ENCODE peak calls at places on chromosome 7, in eight cellular contexts. D is endodermal cell, L is adrenal gland, P is sigmoid colon, O is endothelial cell of umbilical vein, S is neuronal stem cell, E is PC-9, R is thoracic aorta. H is an unnamed sample.

GRCh38 chr7:3029138-3029537 is 14.5 kb downstream of the CARD11 start:
- DNase-seq in D (no peak), L (no peak), P (no peak), O (no peak), S (no peak), E (no peak), R (no peak), H (no peak)

GRCh38 chr7:29771081-29771832 is 35.1 kb upstream of the WIPF3 start:
- DNase-seq in D (no peak), L (no peak), P (no peak), O (peak; percentile 38), S (no peak), E (no peak), R (no peak), H (peak; percentile 32)

GRCh38 chr7:5283421-5284303 is 919 bp downstream of the SLC29A4 start:
- DNase-seq in D (no peak), L (no peak), P (no peak), O (no peak), S (no peak), E (no peak), R (no peak), H (peak; percentile 43)

GRCh38 chr7:20306499-20306946 is 24.2 kb upstream of the ITGB8 start:
- DNase-seq in D (peak; percentile 56), L (no peak), P (no peak), O (peak; percentile 90), S (peak; percentile 9), E (no peak), R (no peak), H (no peak)

GRCh38 chr7:28754027-28754426 is 204.1 kb downstream of the TRIL start:
- DNase-seq in D (no peak), L (no peak), P (no peak), O (no peak), S (no peak), E (no peak), R (no peak), H (no peak)

GRCh38 chr7:105429746-105430612 is 41.3 kb upstream of the SRPK2 start:
- DNase-seq in D (peak; percentile 60), L (no peak), P (no peak), O (peak; percentile 83), S (no peak), E (peak; percentile 39), R (no peak), H (peak; percentile 67)

GRCh38 chr7:135147341-135147898 is 452 bp upstream of the TMEM140 start:
- DNase-seq in D (no peak), L (no peak), P (no peak), O (peak; percentile 78), S (no peak), E (no peak), R (no peak), H (no peak)

GRCh38 chr7:129278688-129279087 is 53.9 kb downstream of the AHCYL2 start:
- DNase-seq in D (no peak), L (no peak), P (no peak), O (no peak), S (no peak), E (no peak), R (no peak), H (no peak)

GRCh38 chr7:108211382-108212201 is 81.4 kb upstream of the LAMB4 start:
- DNase-seq in D (peak; percentile 87), L (peak; percentile 38), P (no peak), O (peak; percentile 73), S (no peak), E (peak; percentile 68), R (no peak), H (peak; percentile 46)

GRCh38 chr7:125126376-125126775 is 196.8 kb upstream of the POT1 start:
- DNase-seq in D (no peak), L (no peak), P (no peak), O (no peak), S (no peak), E (no peak), R (no peak), H (no peak)

GRCh38 chr7:117659453-117660086 is 179.7 kb downstream of the CFTR start:
- DNase-seq in D (no peak), L (no peak), P (no peak), O (no peak), S (no peak), E (no peak), R (no peak), H (no peak)

GRCh38 chr7:98312201-98312600 is 30.7 kb downstream of the BRI3 start:
- DNase-seq in D (no peak), L (no peak), P (no peak), O (no peak), S (no peak), E (no peak), R (no peak), H (no peak)

GRCh38 chr7:84232653-84233052 is 38.1 kb upstream of the SEMA3A start:
- DNase-seq in D (no peak), L (no peak), P (no peak), O (no peak), S (no peak), E (no peak), R (no peak), H (no peak)

GRCh38 chr7:130887182-130888016 is 153.4 kb upstream of the KLF14 start:
- DNase-seq in D (no peak), L (no peak), P (no peak), O (peak; percentile 89), S (no peak), E (peak; percentile 90), R (no peak), H (no peak)

GRCh38 chr7:130890176-130891020 is 156.4 kb upstream of the KLF14 start:
- DNase-seq in D (no peak), L (peak; percentile 52), P (no peak), O (no peak), S (no peak), E (no peak), R (no peak), H (no peak)

GRCh38 chr7:130888017-130888371 is 154.0 kb upstream of the KLF14 start:
- DNase-seq in D (no peak), L (no peak), P (no peak), O (no peak), S (no peak), E (no peak), R (no peak), H (no peak)

GRCh38 chr7:130886438-130887135 is 152.6 kb upstream of the KLF14 start:
- DNase-seq in D (no peak), L (no peak), P (no peak), O (peak; percentile 42), S (no peak), E (no peak), R (no peak), H (no peak)

GRCh38 chr7:130888468-130888867 is 154.5 kb upstream of the KLF14 start:
- DNase-seq in D (no peak), L (no peak), P (no peak), O (no peak), S (no peak), E (no peak), R (no peak), H (no peak)
- H3K4me1 ChIP-seq in D (no peaks in the 10 kb centered on the region), L (peaks cover 61% of the 10 kb centered on the region), P (no peaks in the 10 kb centered on the region), O (peaks cover 76% of the 10 kb centered on the region), S (peaks cover 7% of the 10 kb centered on the region), E (peaks cover 95% of the 10 kb centered on the region), R (peaks cover 51% of the 10 kb centered on the region), H (no peaks in the 10 kb centered on the region)

GRCh38 chr7:114086906-114087651 is 168.3 kb upstream of the PPP1R3A start:
- DNase-seq in D (peak; percentile 67), L (peak; percentile 20), P (peak; percentile 69), O (peak; percentile 27), S (peak; percentile 18), E (peak; percentile 57), R (no peak), H (no peak)

GRCh38 chr7:114085592-114086490 is 167.0 kb upstream of the PPP1R3A start:
- DNase-seq in D (peak; percentile 94), L (peak; percentile 78), P (peak; percentile 96), O (peak; percentile 65), S (peak; percentile 45), E (peak; percentile 77), R (peak; percentile 61), H (peak; percentile 33)

GRCh38 chr7:114086491-114086905 is 167.7 kb upstream of the PPP1R3A start:
- DNase-seq in D (no peak), L (peak; percentile 18), P (peak; percentile 75), O (no peak), S (no peak), E (no peak), R (no peak), H (no peak)

GRCh38 chr7:114087674-114088539 is 169.1 kb upstream of the PPP1R3A start:
- DNase-seq in D (peak; percentile 75), L (peak; percentile 27), P (peak; percentile 64), O (peak; percentile 6), S (peak; percentile 5), E (no peak), R (no peak), H (no peak)

GRCh38 chr7:114088541-114088940 is 169.7 kb upstream of the PPP1R3A start:
- DNase-seq in D (no peak), L (no peak), P (no peak), O (no peak), S (no peak), E (no peak), R (no peak), H (no peak)
- H3K4me3 ChIP-seq in D (peak overlapping the region; percentile 93), L (no peak overlapping the region), P (peak overlapping the region; percentile 82), O (no peak overlapping the region), S (no peak overlapping the region), E (no peak overlapping the region), R (peak overlapping the region; percentile 79), H (no peak overlapping the region)

GRCh38 chr7:64035388-64035787 is 9.8 kb upstream of the ZNF727 start:
- DNase-seq in D (no peak), L (no peak), P (no peak), O (no peak), S (no peak), E (no peak), R (no peak), H (no peak)
- H3K9me3 ChIP-seq in D (peaks cover 86% of the 10 kb centered on the region), L (no peaks in the 10 kb centered on the region), P (peaks cover 41% of the 10 kb centered on the region), O (peaks cover 4% of the 10 kb centered on the region), S (no peaks in the 10 kb centered on the region), E (no peaks in the 10 kb centered on the region), R (peaks cover 25% of the 10 kb centered on the region), H (no peaks in the 10 kb centered on the region)

GRCh38 chr7:237385-237784 is 45.0 kb downstream of the FAM20C start:
- DNase-seq in D (no peak), L (no peak), P (no peak), O (no peak), S (no peak), E (no peak), R (no peak), H (no peak)

GRCh38 chr7:235576-236395 is 43.4 kb downstream of the FAM20C start:
- DNase-seq in D (no peak), L (peak; percentile 60), P (peak; percentile 87), O (no peak), S (no peak), E (peak; percentile 82), R (peak; percentile 46), H (no peak)

GRCh38 chr7:234041-234711 is 41.8 kb downstream of the FAM20C start:
- DNase-seq in D (no peak), L (no peak), P (peak; percentile 87), O (no peak), S (no peak), E (no peak), R (no peak), H (no peak)

GRCh38 chr7:234712-235553 is 42.6 kb downstream of the FAM20C start:
- DNase-seq in D (no peak), L (peak; percentile 65), P (peak; percentile 92), O (no peak), S (no peak), E (peak; percentile 94), R (no peak), H (no peak)

DNA sequence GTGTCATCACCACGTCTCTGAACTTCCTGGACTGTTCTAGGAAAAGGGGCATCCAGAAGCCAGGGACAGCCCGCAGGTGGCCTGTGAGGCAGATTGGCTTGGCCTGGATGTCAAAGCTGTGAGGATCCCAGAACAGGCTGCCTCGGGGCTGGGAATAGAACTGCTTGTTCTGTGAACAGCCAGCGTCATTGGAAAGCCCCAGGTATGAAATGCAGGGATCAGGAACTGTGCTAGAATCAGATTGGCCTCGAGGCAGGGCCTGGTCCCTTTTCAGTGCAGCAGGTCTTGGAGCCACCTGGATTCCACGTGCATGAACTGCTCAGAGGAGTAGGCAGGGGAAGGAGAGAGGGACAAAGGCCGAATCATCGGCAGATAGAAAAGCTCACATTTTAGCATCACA is 44.6 kb downstream of the FAM20C start:
- DNase-seq in D (no peak), L (no peak), P (no peak), O (no peak), S (no peak), E (peak; percentile 46), R (no peak), H (no peak)
- H3K4me1 ChIP-seq in D (no peaks in the 10 kb centered on the region), L (peaks cover 23% of the 10 kb centered on the region), P (no peaks in the 10 kb centered on the region), O (no peaks in the 10 kb centered on the region), S (peaks cover 6% of the 10 kb centered on the region), E (peaks cover 63% of the 10 kb centered on the region), R (peaks cover 41% of the 10 kb centered on the region), H (no peaks in the 10 kb centered on the region)